ENCODE peak calls at places on chromosomes 11 and 22, in five cellular contexts. S is SK-N-SH; Z is NCI-H774; E is activated T-helper 1 cell treated with anti-CD3 and anti-CD28 coated beads, Interleukin-2, amount 50 U/mL, for 16 hours; I is stimulated activated CD8-positive, alpha-beta memory T cell treated with anti-CD3 and anti-CD28 coated beads, Interleukin-12 subunit alpha, Interleukin-12 subunit beta, amount 100 ng/mL, for 4 hours. B is an unnamed sample.

GRCh38 chr22:42805998-42806481 is 51.0 kb downstream of the ARFGAP3 start:
- DNase-seq in Z (no peak), E (no peak), S (no peak), I (no peak), B (no peak)

GRCh38 chr22:22767876-22768602 is 119.6 kb upstream of the IGLL5 start:
- DNase-seq in S (no peak), I (no peak), E (no peak), Z (no peak), B (no peak)

GRCh38 chr22:29689872-29690213 is 30.0 kb upstream of the CABP7 start:
- DNase-seq in Z (no peak), E (peak), I (no peak), S (peak), B (peak)

GRCh38 chr11:6618117-6619020 is 853 bp downstream of the TPP1 start:
- DNase-seq in E (peak), S (no peak), I (peak), Z (no peak), B (no peak)

GRCh38 chr11:77283101-77283500 is 18.4 kb downstream of the GDPD4 start:
- DNase-seq in Z (no peak), E (no peak), S (no peak), I (no peak), B (no peak)

GRCh38 chr11:121210445-121210970 is 82.1 kb upstream of the SC5D start:
- DNase-seq in S (no peak), I (no peak), Z (no peak), E (no peak), B (no peak)

GRCh38 chr11:75561426-75562047 is 516 bp upstream of the SERPINH1 start:
- DNase-seq in I (no peak), E (no peak), Z (no peak), S (no peak), B (no peak)

GRCh38 chr11:94544832-94545640 is 1.3 kb downstream of the FUT4 start:
- DNase-seq in E (peak), Z (no peak), I (no peak), S (no peak), B (no peak)

GRCh38 chr22:23512738-23513137 is 67.4 kb downstream of the IGLL1 start:
- DNase-seq in Z (no peak), E (no peak), S (no peak), I (no peak), B (no peak)

GRCh38 chr11:130001491-130002351 is 914 bp downstream of the PRDM10 start:
- DNase-seq in I (peak), E (no peak), Z (peak), S (no peak), B (peak)

GRCh38 chr11:68751331-68751856 is at the start of gene TESMIN:
- DNase-seq in Z (peak), S (peak), E (peak), I (peak), B (peak)

GRCh38 chr11:16191852-16192240 is 164.5 kb downstream of the SOX6 start:
- DNase-seq in Z (no peak), S (peak), I (no peak), E (no peak), B (no peak)

GRCh38 chr22:27650572-27650971 is 151.0 kb downstream of the MN1 start:
- DNase-seq in S (no peak), E (no peak), I (no peak), Z (no peak), B (no peak)

GRCh38 chr11:114358711-114359110 is 41.6 kb downstream of the C11orf71 start:
- DNase-seq in I (no peak), E (no peak), Z (no peak), S (no peak), B (no peak)

GRCh38 chr11:15158351-15159015 is 43.8 kb downstream of the INSC start:
- DNase-seq in S (no peak), Z (no peak), E (no peak), I (no peak), B (no peak)

GRCh38 chr11:38169286-38169685 is 1571.2 kb upstream of the RAG2 start:
- DNase-seq in I (no peak), E (no peak), Z (no peak), S (no peak), B (no peak)

GRCh38 chr11:77560605-77561004 is 29.1 kb upstream of the AQP11 start:
- DNase-seq in S (no peak), I (no peak), Z (no peak), E (no peak), B (no peak)

GRCh38 chr11:45252134-45252856 is 33.8 kb downstream of the SYT13 start:
- DNase-seq in E (no peak), I (no peak), S (peak), Z (no peak), B (peak)

GRCh38 chr11:76206327-76207081 is at the start of gene WNT11:
- DNase-seq in I (no peak), Z (peak), S (peak), E (no peak), B (peak)

GRCh38 chr11:20119315-20119714 is 41.0 kb downstream of the DBX1 start:
- DNase-seq in Z (no peak), S (no peak), I (no peak), E (no peak), B (no peak)